ENCODE peak calls at places on chromosome 2, in seven cellular contexts. One of them, this sample, is unnamed.

GRCh38 chr2:190183535-190183934 is 121.0 kb upstream of the MSTN start:
- DNase-seq in ovary: no peak
- DNase-seq in iPS DF 6.9: no peak
- DNase-seq in A673: no peak
- DNase-seq in pancreas: no peak
- DNase-seq in CD4-positive, alpha-beta T cell: no peak
- DNase-seq in neuronal stem cell: no peak
- DNase-seq in this sample: no peak

GRCh38 chr2:88049601-88050000 is 6.0 kb downstream of the KRCC1 start:
- DNase-seq in ovary: no peak
- DNase-seq in iPS DF 6.9: no peak
- DNase-seq in A673: no peak
- DNase-seq in pancreas: no peak
- DNase-seq in CD4-positive, alpha-beta T cell: no peak
- DNase-seq in neuronal stem cell: no peak
- DNase-seq in this sample: no peak

GRCh38 chr2:212926948-212927347 is 224.5 kb downstream of the IKZF2 start:
- DNase-seq in ovary: no peak
- DNase-seq in iPS DF 6.9: no peak
- DNase-seq in A673: no peak
- DNase-seq in pancreas: peak; percentile 50
- DNase-seq in CD4-positive, alpha-beta T cell: no peak
- DNase-seq in neuronal stem cell: no peak
- DNase-seq in this sample: peak; percentile 36

GRCh38 chr2:198203306-198203705 is 398.9 kb downstream of the PLCL1 start:
- DNase-seq in ovary: no peak
- DNase-seq in iPS DF 6.9: no peak
- DNase-seq in A673: peak; percentile 9
- DNase-seq in pancreas: no peak
- DNase-seq in CD4-positive, alpha-beta T cell: no peak
- DNase-seq in neuronal stem cell: no peak
- DNase-seq in this sample: no peak

GRCh38 chr2:238286987-238287386 is 1.4 kb downstream of the PER2 start:
- DNase-seq in ovary: peak; percentile 23
- DNase-seq in iPS DF 6.9: no peak
- DNase-seq in A673: no peak
- DNase-seq in pancreas: no peak
- DNase-seq in CD4-positive, alpha-beta T cell: no peak
- DNase-seq in neuronal stem cell: no peak
- DNase-seq in this sample: no peak

GRCh38 chr2:29196792-29197788 is 81.9 kb downstream of the CLIP4 start:
- DNase-seq in ovary: peak; percentile 77
- DNase-seq in iPS DF 6.9: peak; percentile 47
- DNase-seq in A673: peak; percentile 79
- DNase-seq in pancreas: peak; percentile 82
- DNase-seq in CD4-positive, alpha-beta T cell: peak; percentile 73
- DNase-seq in neuronal stem cell: peak; percentile 72
- DNase-seq in this sample: peak; percentile 46

GRCh38 chr2:128402921-128403670 is 84.4 kb upstream of the HS6ST1 start:
- DNase-seq in ovary: no peak
- DNase-seq in iPS DF 6.9: no peak
- DNase-seq in A673: no peak
- DNase-seq in pancreas: peak; percentile 32
- DNase-seq in CD4-positive, alpha-beta T cell: no peak
- DNase-seq in neuronal stem cell: no peak
- DNase-seq in this sample: no peak

GRCh38 chr2:217954971-217955740 is 47.6 kb downstream of the TNS1 start:
- DNase-seq in ovary: peak; percentile 24
- DNase-seq in iPS DF 6.9: no peak
- DNase-seq in A673: no peak
- DNase-seq in pancreas: peak; percentile 43
- DNase-seq in CD4-positive, alpha-beta T cell: no peak
- DNase-seq in neuronal stem cell: no peak
- DNase-seq in this sample: no peak

GRCh38 chr2:24877646-24878045 is 42.4 kb downstream of the ADCY3 start:
- DNase-seq in ovary: no peak
- DNase-seq in iPS DF 6.9: no peak
- DNase-seq in A673: no peak
- DNase-seq in pancreas: no peak
- DNase-seq in CD4-positive, alpha-beta T cell: no peak
- DNase-seq in neuronal stem cell: no peak
- DNase-seq in this sample: no peak
- H3K27ac ChIP-seq in ovary: no peak overlapping the region
- H3K27ac ChIP-seq in iPS DF 6.9: no peak overlapping the region
- H3K27ac ChIP-seq in A673: no peak overlapping the region
- H3K27ac ChIP-seq in pancreas: no peak overlapping the region
- H3K27ac ChIP-seq in CD4-positive, alpha-beta T cell: no peak overlapping the region
- H3K27ac ChIP-seq in neuronal stem cell: no peak overlapping the region
- H3K27ac ChIP-seq in this sample: peak overlapping the region; percentile 61

GRCh38 chr2:74847075-74847858 is 13.3 kb downstream of the HK2 start:
- DNase-seq in ovary: no peak
- DNase-seq in iPS DF 6.9: no peak
- DNase-seq in A673: no peak
- DNase-seq in pancreas: no peak
- DNase-seq in CD4-positive, alpha-beta T cell: no peak
- DNase-seq in neuronal stem cell: no peak
- DNase-seq in this sample: no peak

GRCh38 chr2:74845217-74845751 is 11.4 kb downstream of the HK2 start:
- DNase-seq in ovary: peak; percentile 44
- DNase-seq in iPS DF 6.9: no peak
- DNase-seq in A673: peak; percentile 55
- DNase-seq in pancreas: peak; percentile 77
- DNase-seq in CD4-positive, alpha-beta T cell: peak; percentile 17
- DNase-seq in neuronal stem cell: no peak
- DNase-seq in this sample: peak; percentile 91

GRCh38 chr2:74845991-74846390 is 12.1 kb downstream of the HK2 start:
- DNase-seq in ovary: no peak
- DNase-seq in iPS DF 6.9: no peak
- DNase-seq in A673: no peak
- DNase-seq in pancreas: no peak
- DNase-seq in CD4-positive, alpha-beta T cell: no peak
- DNase-seq in neuronal stem cell: no peak
- DNase-seq in this sample: no peak

GRCh38 chr2:74844752-74845151 is 10.8 kb downstream of the HK2 start:
- DNase-seq in ovary: no peak
- DNase-seq in iPS DF 6.9: no peak
- DNase-seq in A673: no peak
- DNase-seq in pancreas: no peak
- DNase-seq in CD4-positive, alpha-beta T cell: no peak
- DNase-seq in neuronal stem cell: no peak
- DNase-seq in this sample: no peak

DNA sequence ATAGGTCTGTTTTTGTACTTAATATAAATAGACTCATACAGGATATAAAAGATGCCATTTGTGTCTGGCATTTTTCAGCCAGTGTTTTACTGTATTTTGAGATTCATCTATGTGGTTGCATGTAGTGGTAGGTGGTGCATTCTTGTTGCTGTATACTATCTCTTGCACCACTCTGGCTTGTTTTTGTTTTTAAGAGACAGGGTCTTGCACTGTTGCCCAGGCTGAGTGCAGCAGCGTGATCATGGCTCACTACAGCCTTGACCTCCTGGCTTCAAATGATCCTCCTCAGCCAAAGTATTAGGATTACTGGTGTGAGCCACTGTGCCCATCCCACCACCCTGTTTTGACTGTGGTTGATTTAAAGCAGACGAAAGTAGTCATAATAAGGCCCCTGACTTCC is 12.6 kb downstream of the HK2 start:
- DNase-seq in ovary: no peak
- DNase-seq in iPS DF 6.9: no peak
- DNase-seq in A673: no peak
- DNase-seq in pancreas: no peak
- DNase-seq in CD4-positive, alpha-beta T cell: no peak
- DNase-seq in neuronal stem cell: no peak
- DNase-seq in this sample: no peak
- H3K27ac ChIP-seq in ovary: no peak overlapping the region
- H3K27ac ChIP-seq in iPS DF 6.9: no peak overlapping the region
- H3K27ac ChIP-seq in A673: no peak overlapping the region
- H3K27ac ChIP-seq in pancreas: no peak overlapping the region
- H3K27ac ChIP-seq in CD4-positive, alpha-beta T cell: no peak overlapping the region
- H3K27ac ChIP-seq in neuronal stem cell: no peak overlapping the region
- H3K27ac ChIP-seq in this sample: peak overlapping the region; percentile 65

DNA sequence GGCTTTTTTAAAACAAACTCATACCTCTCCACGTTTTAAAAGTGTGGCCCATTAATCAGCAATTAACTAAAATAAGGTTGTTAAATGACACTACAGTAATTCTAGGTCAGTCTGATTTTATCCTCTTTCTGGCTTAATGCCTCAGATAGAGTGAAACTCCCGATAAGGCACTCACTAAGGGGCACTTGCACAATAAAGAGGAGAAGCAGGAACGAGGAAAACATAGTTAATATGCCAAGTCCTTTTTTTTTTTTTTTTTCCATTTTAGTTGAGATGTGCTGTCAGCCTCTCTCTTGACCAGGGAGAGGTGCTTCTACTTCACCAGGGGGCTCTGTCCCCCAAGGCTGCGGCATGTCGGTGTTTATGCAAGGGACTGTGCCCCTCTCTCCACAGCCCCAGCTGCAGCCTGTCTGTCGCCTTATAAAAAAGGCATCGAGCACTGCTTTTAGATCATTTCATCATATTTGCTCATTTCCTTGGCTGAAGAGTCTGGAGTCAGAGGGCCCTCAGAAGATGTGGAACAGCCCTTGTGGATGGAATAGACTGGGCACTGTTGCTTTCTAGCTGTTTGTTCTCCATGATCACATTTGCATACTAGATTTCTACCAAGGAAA is 178.2 kb downstream of the SLC8A1 start:
- DNase-seq in ovary: no peak
- DNase-seq in iPS DF 6.9: no peak
- DNase-seq in A673: no peak
- DNase-seq in pancreas: no peak
- DNase-seq in CD4-positive, alpha-beta T cell: no peak
- DNase-seq in neuronal stem cell: no peak
- DNase-seq in this sample: no peak
- H3K27ac ChIP-seq in ovary: no peak overlapping the region
- H3K27ac ChIP-seq in iPS DF 6.9: no peak overlapping the region
- H3K27ac ChIP-seq in A673: no peak overlapping the region
- H3K27ac ChIP-seq in pancreas: no peak overlapping the region
- H3K27ac ChIP-seq in CD4-positive, alpha-beta T cell: no peak overlapping the region
- H3K27ac ChIP-seq in neuronal stem cell: no peak overlapping the region
- H3K27ac ChIP-seq in this sample: peak overlapping the region; percentile 25

GRCh38 chr2:167972020-167972419 is 275.4 kb downstream of the STK39 start:
- DNase-seq in ovary: no peak
- DNase-seq in iPS DF 6.9: no peak
- DNase-seq in A673: no peak
- DNase-seq in pancreas: no peak
- DNase-seq in CD4-positive, alpha-beta T cell: no peak
- DNase-seq in neuronal stem cell: no peak
- DNase-seq in this sample: no peak
- H3K27ac ChIP-seq in ovary: no peak overlapping the region
- H3K27ac ChIP-seq in iPS DF 6.9: no peak overlapping the region
- H3K27ac ChIP-seq in A673: no peak overlapping the region
- H3K27ac ChIP-seq in pancreas: no peak overlapping the region
- H3K27ac ChIP-seq in CD4-positive, alpha-beta T cell: no peak overlapping the region
- H3K27ac ChIP-seq in neuronal stem cell: no peak overlapping the region
- H3K27ac ChIP-seq in this sample: no peak overlapping the region

GRCh38 chr2:30776831-30777652 is 30.2 kb downstream of the CAPN13 start:
- DNase-seq in ovary: no peak
- DNase-seq in iPS DF 6.9: no peak
- DNase-seq in A673: no peak
- DNase-seq in pancreas: no peak
- DNase-seq in CD4-positive, alpha-beta T cell: no peak
- DNase-seq in neuronal stem cell: no peak
- DNase-seq in this sample: no peak
- H3K27ac ChIP-seq in ovary: no peak overlapping the region
- H3K27ac ChIP-seq in iPS DF 6.9: no peak overlapping the region
- H3K27ac ChIP-seq in A673: no peak overlapping the region
- H3K27ac ChIP-seq in pancreas: no peak overlapping the region
- H3K27ac ChIP-seq in CD4-positive, alpha-beta T cell: no peak overlapping the region
- H3K27ac ChIP-seq in neuronal stem cell: no peak overlapping the region
- H3K27ac ChIP-seq in this sample: no peak overlapping the region